ENCODE peak calls at places on chromosome 17, in six cellular contexts. H is K562, Q is HFF-Myc, G is coronary artery, V is mammary epithelial cell, F is fibroblast of lung. R is an unnamed sample.
A peak's percentile ranks its signal among the peaks of the same experiment; 100 is the strongest.

GRCh38 chr17:63477471-63478440 is 895 bp downstream of the ACE start:
- DNase-seq in H (no peak), Q (no peak), G (no peak), V (no peak), F (no peak), R (no peak)

GRCh38 chr17:43356999-43357398 is 41.8 kb upstream of the ARL4D start:
- DNase-seq in H (no peak), Q (no peak), G (no peak), V (peak; percentile 96), F (peak; percentile 89), R (peak; percentile 91)

GRCh38 chr17:40355123-40355803 is 9.3 kb downstream of the GJD3 start:
- DNase-seq in H (peak; percentile 88), Q (no peak), G (peak; percentile 85), V (no peak), F (peak; percentile 56), R (peak; percentile 60)

GRCh38 chr17:42133461-42134041 is 10.9 kb downstream of the HSPB9 start:
- DNase-seq in H (no peak), Q (no peak), G (no peak), V (peak; percentile 19), F (no peak), R (no peak)

GRCh38 chr17:10429416-10430045 is 7.8 kb upstream of the MYH8 start:
- DNase-seq in H (no peak), Q (no peak), G (no peak), V (no peak), F (no peak), R (peak; percentile 2)

GRCh38 chr17:74532115-74532514 is 840 bp upstream of the CD300LB start:
- DNase-seq in H (no peak), Q (no peak), G (peak; percentile 63), V (no peak), F (no peak), R (no peak)

GRCh38 chr17:74520790-74521480 is 10.3 kb downstream of the CD300LB start:
- DNase-seq in H (no peak), Q (no peak), G (peak; percentile 73), V (no peak), F (no peak), R (no peak)

GRCh38 chr17:81537343-81537855 is 9.2 kb downstream of the FSCN2 start:
- DNase-seq in H (peak; percentile 54), Q (no peak), G (no peak), V (no peak), F (no peak), R (no peak)

GRCh38 chr17:12953126-12953525 is 64.7 kb downstream of the ELAC2 start:
- DNase-seq in H (no peak), Q (no peak), G (no peak), V (no peak), F (no peak), R (no peak)

GRCh38 chr17:81412490-81413093 is 17.3 kb downstream of the BAHCC1 start:
- DNase-seq in H (peak; percentile 80), Q (no peak), G (no peak), V (peak; percentile 50), F (no peak), R (no peak)

DNA sequence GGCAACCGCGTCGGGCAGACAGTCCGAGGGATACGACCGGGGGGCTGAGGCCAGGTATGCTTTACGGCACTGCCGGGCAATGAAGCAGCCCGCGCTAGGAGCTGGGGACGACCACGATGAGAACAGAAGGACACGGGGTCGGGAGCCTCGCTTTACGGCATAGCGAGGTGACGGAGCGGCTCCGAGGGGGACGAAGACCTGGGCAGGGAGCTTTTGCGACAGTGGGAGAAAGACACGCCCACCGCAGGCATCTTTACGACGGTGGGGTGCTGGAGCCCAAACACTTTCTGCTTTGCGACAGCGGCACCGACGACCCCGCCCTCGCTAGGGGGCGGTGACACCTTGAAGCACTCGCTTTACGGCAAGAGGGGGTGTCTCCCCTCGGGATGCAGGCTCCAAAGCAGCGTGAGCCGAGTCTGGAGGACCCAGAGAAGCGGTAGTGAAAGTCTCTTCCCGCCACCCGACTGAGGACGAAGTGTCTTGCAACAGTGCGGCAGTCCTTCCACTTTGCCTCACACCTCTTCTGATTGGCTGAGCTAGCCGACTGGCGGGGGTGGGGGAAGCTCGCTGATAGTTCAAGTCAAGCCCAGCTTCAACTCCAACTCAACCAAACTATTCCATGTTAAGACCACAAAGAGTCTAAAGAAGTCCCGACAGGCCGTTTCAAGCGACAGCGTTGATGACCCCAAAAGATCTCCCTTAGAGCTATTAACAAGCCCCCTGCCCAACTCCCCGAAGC is 394 bp upstream of the NEURL4 start:
- DNase-seq in H (peak; percentile 94), Q (peak; percentile 98), G (peak; percentile 99), V (peak; percentile 98), F (peak; percentile 99), R (peak; percentile 99)
- TF ChIP-seq CTCF in H (no peak), Q (peak; percentile 7), G (no peak), V (no peak), F (no peak), R (no peak)

DNA sequence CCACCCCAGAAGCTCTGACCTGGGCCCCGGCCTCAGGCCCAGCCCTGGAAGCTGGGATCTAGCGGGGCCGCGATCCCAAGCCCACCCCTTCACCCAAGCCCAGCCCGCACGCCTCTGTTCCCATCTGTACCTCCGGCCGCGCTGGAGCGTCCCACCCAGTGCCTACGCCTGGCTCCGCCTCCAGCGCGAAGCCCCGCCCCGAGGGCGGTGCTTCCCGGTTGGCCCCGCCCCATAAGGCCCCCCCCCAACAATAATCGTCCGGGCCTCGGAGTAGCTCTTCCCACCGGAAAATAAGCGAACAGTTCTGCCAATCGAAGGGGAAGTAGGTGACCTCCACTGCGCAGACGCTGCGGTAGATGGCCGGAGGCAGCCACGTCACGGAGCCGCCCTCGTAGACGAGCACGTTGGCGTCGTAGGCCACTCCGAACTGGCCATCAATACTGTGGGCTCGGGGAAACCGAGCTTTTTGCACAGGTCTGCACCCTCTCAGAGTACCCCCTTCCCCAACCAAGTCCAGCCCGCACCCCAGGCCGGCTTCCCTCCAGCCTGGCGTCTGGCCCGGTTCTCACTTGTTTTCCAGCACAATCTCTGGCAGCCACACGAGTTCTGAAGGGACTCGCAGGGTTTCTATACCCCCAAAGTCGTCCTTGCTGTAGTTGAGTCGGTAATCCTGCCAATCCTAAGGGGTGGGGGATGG is 1.1 kb downstream of the CHRNE start:
- DNase-seq in H (peak; percentile 50), Q (no peak), G (no peak), V (no peak), F (no peak), R (no peak)
- H3K4me3 ChIP-seq in H (no peak overlapping the region), Q (no peak overlapping the region), G (no peak overlapping the region), V (no peak overlapping the region), F (no peak overlapping the region), R (no peak overlapping the region)

DNA sequence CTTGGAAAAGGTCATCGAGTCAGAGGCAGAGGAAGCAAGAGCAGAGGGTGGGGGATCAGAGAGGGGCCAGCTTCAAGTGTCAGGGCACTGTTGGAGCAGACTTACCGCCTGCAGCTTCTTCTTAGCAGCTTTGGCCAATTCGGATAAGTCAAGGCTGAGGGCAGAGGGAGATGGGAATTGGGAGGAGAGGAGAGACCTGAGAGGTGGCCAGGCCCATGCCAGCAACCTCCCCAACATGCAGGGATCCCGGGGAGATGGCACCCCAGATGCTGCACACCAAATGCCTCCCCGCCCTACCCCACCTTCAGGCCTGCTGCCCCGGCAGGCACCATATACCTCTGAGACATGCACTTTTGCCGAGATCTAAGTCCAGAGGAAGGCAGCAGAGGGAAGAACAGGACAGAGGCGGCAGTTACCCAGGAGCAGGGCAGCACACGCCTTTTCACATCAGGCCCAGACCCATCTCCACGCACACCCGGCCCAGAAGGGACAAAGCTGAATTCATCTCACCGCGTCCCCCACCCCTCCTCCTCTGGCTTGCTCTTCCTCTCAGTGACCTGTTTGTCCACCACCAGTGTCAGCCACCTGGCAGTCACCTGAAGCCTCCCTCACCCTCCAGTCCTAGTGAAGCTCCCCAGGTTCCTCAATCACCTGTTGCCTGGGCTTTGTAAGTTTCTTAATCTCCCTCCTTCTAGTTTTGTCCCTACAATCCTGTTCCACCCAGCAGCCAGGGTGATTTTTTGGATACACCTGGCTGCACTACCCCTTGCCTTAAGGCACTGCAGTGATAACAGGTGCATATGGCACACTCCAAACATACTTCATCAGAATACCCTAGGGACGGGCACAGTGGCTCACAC is 10.4 kb downstream of the TP53I13 start:
- DNase-seq in H (no peak), Q (no peak), G (no peak), V (no peak), F (no peak), R (no peak)
- TF ChIP-seq CTCF in H (no peak), Q (no peak), G (no peak), V (no peak), F (no peak), R (no peak)

DNA sequence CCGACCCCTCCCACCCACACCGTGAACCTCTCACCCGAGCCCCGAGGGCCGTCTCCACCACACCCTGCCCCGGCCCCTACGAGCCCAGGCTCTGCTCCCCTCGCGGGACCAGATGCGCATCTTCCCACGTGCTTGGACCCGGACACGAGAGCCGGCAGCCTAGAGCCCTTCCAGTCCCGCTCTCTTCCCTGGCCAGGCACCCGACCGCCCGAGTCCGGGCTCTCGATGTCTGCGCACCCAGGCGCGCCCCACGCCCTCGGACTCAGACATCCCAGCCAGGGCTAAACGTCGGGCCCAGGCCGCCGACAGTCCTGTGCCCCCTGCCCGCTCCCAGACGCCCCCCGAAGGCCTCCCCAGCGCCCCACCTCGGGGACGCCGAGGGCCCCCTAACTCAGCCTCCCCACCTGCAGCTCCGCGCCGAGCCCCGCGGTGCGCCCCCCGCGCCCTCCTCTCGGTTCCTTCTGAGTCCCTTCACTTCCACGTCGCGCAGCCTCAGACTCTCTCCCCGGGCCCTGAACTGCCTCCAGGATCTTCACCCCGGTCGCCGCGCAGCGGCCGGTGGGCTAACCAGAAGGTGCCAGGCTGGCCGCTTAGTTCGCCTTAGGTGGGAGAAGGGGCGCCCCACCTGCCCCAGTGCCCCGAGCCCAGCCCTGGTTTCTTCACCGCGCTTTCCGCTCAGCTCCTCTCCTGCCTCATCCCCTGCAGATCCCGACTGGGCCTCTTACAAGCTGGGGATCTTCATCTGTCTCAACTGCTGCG is 669 bp downstream of the ADAP2 start:
- DNase-seq in H (no peak), Q (no peak), G (no peak), V (no peak), F (no peak), R (no peak)
- H3K4me3 ChIP-seq in H (no peak overlapping the region), Q (peak overlapping the region; percentile 19), G (peak overlapping the region; percentile 83), V (peak overlapping the region; percentile 44), F (peak overlapping the region; percentile 25), R (peak overlapping the region; percentile 18)

GRCh38 chr17:17706140-17707060 is 25.1 kb downstream of the RAI1 start:
- DNase-seq in H (no peak), Q (no peak), G (no peak), V (no peak), F (no peak), R (no peak)
- TF ChIP-seq CTCF in H (no peak), Q (no peak), G (no peak), V (no peak), F (no peak), R (peak; percentile 16)

GRCh38 chr17:16211601-16212000 is 3.7 kb downstream of the NCOR1 start:
- DNase-seq in H (no peak), Q (no peak), G (no peak), V (no peak), F (no peak), R (no peak)

GRCh38 chr17:16215273-16215964 is at the start of gene NCOR1:
- DNase-seq in H (peak; percentile 71), Q (peak; percentile 67), G (peak; percentile 94), V (peak; percentile 93), F (peak; percentile 93), R (peak; percentile 96)

GRCh38 chr17:16215002-16215272 is 397 bp downstream of the NCOR1 start:
- DNase-seq in H (peak; percentile 54), Q (no peak), G (peak; percentile 80), V (no peak), F (no peak), R (peak; percentile 37)

GRCh38 chr17:16214190-16215001 is 938 bp downstream of the NCOR1 start:
- DNase-seq in H (no peak), Q (no peak), G (no peak), V (peak; percentile 41), F (no peak), R (no peak)

GRCh38 chr17:16212793-16213192 is 2.5 kb downstream of the NCOR1 start:
- DNase-seq in H (no peak), Q (no peak), G (no peak), V (no peak), F (no peak), R (no peak)
- H3K4me3 ChIP-seq in H (no peak overlapping the region), Q (no peak overlapping the region), G (no peak overlapping the region), V (no peak overlapping the region), F (no peak overlapping the region), R (no peak overlapping the region)

GRCh38 chr17:48565024-48565558 is 13.1 kb downstream of the HOXB4 start:
- DNase-seq in H (no peak), Q (no peak), G (no peak), V (no peak), F (peak; percentile 75), R (no peak)
- TF ChIP-seq CTCF in H (no peak), Q (no peak), G (no peak), V (no peak), F (no peak), R (no peak)

R was measured in astrocyte of the spinal cord.